ENCODE peak calls at places on chromosomes 2 and 18, in six cellular contexts. L, T, K, Q, C and J are unnamed samples.

GRCh38 chr2:88059979-88060906 is 4.7 kb upstream of the KRCC1 start:
- DNase-seq in L (peak), T (peak), K (peak), Q (peak), C (peak), J (peak)

GRCh38 chr2:165293439-165294420 is 54.5 kb downstream of the SCN2A start:
- DNase-seq in L (peak), T (peak), K (peak), Q (peak), C (peak), J (peak)

GRCh38 chr2:46460991-46461715 is 18.2 kb upstream of the TMEM247 start:
- DNase-seq in L (peak), T (peak), K (peak), Q (peak), C (peak), J (peak)

GRCh38 chr18:3723554-3723953 is 273.6 kb downstream of the TGIF1 start:
- DNase-seq in L (no peak), T (no peak), K (no peak), Q (no peak), C (no peak), J (no peak)

GRCh38 chr2:235106874-235107639 is 155.2 kb downstream of the SH3BP4 start:
- DNase-seq in L (peak), T (peak), K (peak), Q (peak), C (peak), J (peak)

GRCh38 chr2:79393107-79393506 is 119.7 kb upstream of the CTNNA2 start:
- DNase-seq in L (no peak), T (no peak), K (no peak), Q (no peak), C (no peak), J (peak)

GRCh38 chr2:60094450-60094929 is 459.0 kb downstream of the BCL11A start:
- DNase-seq in L (no peak), T (no peak), K (no peak), Q (no peak), C (peak), J (no peak)

GRCh38 chr2:197011777-197012641 is 85.5 kb upstream of the PGAP1 start:
- DNase-seq in L (peak), T (peak), K (peak), Q (peak), C (peak), J (peak)

GRCh38 chr2:30234180-30234971 is 3.0 kb downstream of the LBH start:
- DNase-seq in L (no peak), T (peak), K (no peak), Q (peak), C (peak), J (peak)

GRCh38 chr2:104901037-104901851 is 47.3 kb downstream of the POU3F3 start:
- DNase-seq in L (no peak), T (no peak), K (no peak), Q (no peak), C (no peak), J (no peak)

GRCh38 chr2:200335657-200336056 is 29.2 kb downstream of the SPATS2L start:
- DNase-seq in L (no peak), T (no peak), K (no peak), Q (no peak), C (no peak), J (no peak)

GRCh38 chr2:101231253-101231652 is 21.4 kb upstream of the CNOT11 start:
- DNase-seq in L (no peak), T (no peak), K (no peak), Q (no peak), C (no peak), J (no peak)

GRCh38 chr2:4898706-4899105 is 793.5 kb upstream of the SOX11 start:
- DNase-seq in L (no peak), T (no peak), K (no peak), Q (no peak), C (no peak), J (no peak)

GRCh38 chr2:216115224-216115582 is 6.1 kb downstream of the XRCC5 start:
- DNase-seq in L (peak), T (peak), K (no peak), Q (no peak), C (peak), J (no peak)

GRCh38 chr18:27608742-27609141 is 423.6 kb upstream of the CHST9 start:
- DNase-seq in L (peak), T (no peak), K (no peak), Q (no peak), C (peak), J (peak)

GRCh38 chr2:148578493-148578884 is 66.1 kb upstream of the EPC2 start:
- DNase-seq in L (no peak), T (no peak), K (no peak), Q (no peak), C (no peak), J (no peak)

GRCh38 chr2:134917958-134918517 is 584 bp upstream of the CCNT2 start:
- DNase-seq in L (peak), T (no peak), K (no peak), Q (no peak), C (no peak), J (no peak)

GRCh38 chr2:103960126-103960508 is 893.8 kb upstream of the POU3F3 start:
- DNase-seq in L (no peak), T (no peak), K (no peak), Q (no peak), C (no peak), J (no peak)

GRCh38 chr18:24170389-24170788 is 31.5 kb downstream of the CABYR start:
- DNase-seq in L (no peak), T (no peak), K (no peak), Q (no peak), C (no peak), J (no peak)

GRCh38 chr2:109238580-109238979 is 109.6 kb downstream of the SH3RF3 start:
- DNase-seq in L (no peak), T (no peak), K (no peak), Q (peak), C (no peak), J (no peak)

GRCh38 chr2:231521-232185 is 32.2 kb downstream of the SH3YL1 start:
- DNase-seq in L (no peak), T (no peak), K (no peak), Q (no peak), C (no peak), J (no peak)

GRCh38 chr2:72031346-72032115 is 116.1 kb downstream of the CYP26B1 start:
- DNase-seq in L (no peak), T (no peak), K (no peak), Q (no peak), C (peak), J (peak)

GRCh38 chr2:168571061-168571460 is 115.0 kb downstream of the CERS6 start:
- DNase-seq in L (no peak), T (no peak), K (no peak), Q (peak), C (no peak), J (no peak)

GRCh38 chr18:48820483-48821250 is 130.1 kb downstream of the SMAD7 start:
- DNase-seq in L (peak), T (no peak), K (no peak), Q (no peak), C (no peak), J (peak)

GRCh38 chr18:58645398-58645797 is 16.5 kb upstream of the ALPK2 start:
- DNase-seq in L (no peak), T (no peak), K (no peak), Q (peak), C (no peak), J (no peak)

GRCh38 chr2:44686561-44686960 is 254.9 kb upstream of the SIX3 start:
- DNase-seq in L (no peak), T (no peak), K (peak), Q (peak), C (no peak), J (peak)

GRCh38 chr2:216031960-216032689 is 18.8 kb upstream of the MREG start:
- DNase-seq in L (no peak), T (no peak), K (no peak), Q (peak), C (no peak), J (peak)

GRCh38 chr2:3406501-3406900 is 27.0 kb downstream of the TRAPPC12 start:
- DNase-seq in L (no peak), T (no peak), K (no peak), Q (no peak), C (no peak), J (no peak)

GRCh38 chr2:20615046-20615465 is 35.8 kb downstream of the HS1BP3 start:
- DNase-seq in L (no peak), T (no peak), K (no peak), Q (no peak), C (no peak), J (peak)
- TF ChIP-seq CTCF in L (no peak), T (no peak), K (no peak), Q (no peak), C (no peak), J (no peak)

GRCh38 chr2:174013310-174013751 is 48.2 kb upstream of the SP3 start:
- DNase-seq in L (no peak), T (peak), K (no peak), Q (no peak), C (peak), J (peak)
- H3K4me2 ChIP-seq in L (no peak), T (peak), K (no peak), Q (peak), C (peak), J (peak)

GRCh38 chr18:9474983-9475642 is at the start of gene RALBP1:
- DNase-seq in L (peak), T (peak), K (peak), Q (peak), C (peak), J (peak)
- TF ChIP-seq CTCF in L (peak), T (peak), K (no peak), Q (peak), C (no peak), J (no peak)

DNA sequence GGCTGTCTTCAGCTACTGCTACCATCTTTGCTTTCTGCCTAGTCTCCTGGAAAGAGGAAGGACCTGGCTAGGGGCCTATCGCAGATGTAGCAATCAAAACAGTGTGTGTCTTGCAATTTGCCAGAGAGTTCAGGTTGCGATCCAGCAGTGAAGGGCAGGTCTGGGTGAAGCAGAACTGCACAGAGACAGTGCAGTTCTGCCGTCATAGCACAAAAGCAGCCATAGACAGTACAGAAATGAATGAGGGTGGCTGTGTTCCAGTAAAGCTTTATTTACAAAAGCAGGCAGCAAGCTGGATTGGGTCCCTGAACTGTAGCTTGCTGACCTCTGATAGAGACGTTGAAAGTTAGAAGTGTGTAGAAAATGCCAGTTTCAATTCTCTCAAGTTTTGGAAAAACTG is 186.7 kb downstream of the LTBP1 start:
- DNase-seq in L (no peak), T (no peak), K (no peak), Q (peak), C (no peak), J (no peak)
- H3K4me2 ChIP-seq in L (no peak), T (no peak), K (no peak), Q (peak), C (no peak), J (peak)

GRCh38 chr2:209208211-209208610 is 215.6 kb upstream of the MAP2 start:
- DNase-seq in L (peak), T (peak), K (peak), Q (no peak), C (peak), J (no peak)
- TF ChIP-seq CTCF in L (peak), T (peak), K (peak), Q (no peak), C (peak), J (no peak)

DNA sequence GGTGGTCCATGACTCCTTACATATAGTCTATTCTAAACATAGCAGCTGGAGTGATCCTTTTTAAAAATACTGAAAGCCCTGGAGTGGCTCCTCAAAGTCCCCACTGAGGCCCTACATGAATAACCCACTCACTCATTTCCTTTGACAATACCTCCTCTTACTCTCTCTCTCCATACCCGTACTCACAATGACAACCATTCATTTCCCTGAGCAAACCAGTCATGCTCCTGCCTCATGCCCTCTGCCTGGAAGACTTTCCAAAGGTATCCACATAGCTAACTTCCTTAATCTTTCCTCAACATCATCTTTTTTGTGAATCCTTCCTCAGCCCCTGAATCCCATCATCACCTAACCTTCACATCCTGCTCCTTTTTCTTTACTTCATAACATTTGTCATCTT is 102.6 kb downstream of the BAZ2B start:
- DNase-seq in L (no peak), T (no peak), K (no peak), Q (no peak), C (no peak), J (no peak)
- H3K4me2 ChIP-seq in L (no peak), T (no peak), K (no peak), Q (no peak), C (no peak), J (no peak)